ENCODE peak calls at places on chromosomes 7 and 10, in eight cellular contexts. R is aorta, P is cardiac muscle cell, S is upper lobe of left lung, O is sigmoid colon, L is PC-3, D is left ventricle myocardium inferior, V is fibroblast of lung. I is an unnamed sample. For H3K4me1 and H3K27me3, the result is how much of the 10 kb centered on the place peaks cover.

GRCh38 chr10:104688251-104688650 is 47.2 kb downstream of the SORCS3 start:
- DNase-seq in R (no peak), P (no peak), S (peak), O (no peak), L (no peak), D (no peak), V (no peak), I (no peak)

GRCh38 chr7:116697152-116697551 is 25.2 kb downstream of the MET start:
- DNase-seq in R (no peak), P (no peak), S (no peak), O (no peak), L (no peak), D (no peak), V (no peak), I (no peak)

GRCh38 chr7:151552352-151553028 is 32.8 kb upstream of the RHEB start:
- DNase-seq in R (no peak), P (no peak), S (no peak), O (peak), L (peak), D (peak), V (no peak), I (no peak)

GRCh38 chr10:118383699-118384098 is 41.6 kb upstream of the FAM204A start:
- DNase-seq in R (no peak), P (no peak), S (no peak), O (no peak), L (no peak), D (no peak), V (no peak), I (no peak)

GRCh38 chr10:1738950-1739349 is 1.6 kb upstream of the ADARB2 start:
- DNase-seq in R (no peak), P (no peak), S (no peak), O (no peak), L (no peak), D (no peak), V (no peak), I (no peak)

GRCh38 chr10:1085258-1085657 is 29.1 kb downstream of the WDR37 start:
- DNase-seq in R (no peak), P (peak), S (no peak), O (no peak), L (no peak), D (no peak), V (peak), I (no peak)

GRCh38 chr10:95559466-95559865 is 1.7 kb downstream of the SORBS1 start:
- DNase-seq in R (peak), P (no peak), S (no peak), O (peak), L (no peak), D (no peak), V (no peak), I (no peak)

GRCh38 chr10:103504181-103504783 is 10.8 kb downstream of the NEURL1 start:
- DNase-seq in R (no peak), P (peak), S (no peak), O (no peak), L (peak), D (no peak), V (peak), I (no peak)

GRCh38 chr7:17968791-17969715 is 28.8 kb upstream of the SNX13 start:
- DNase-seq in R (no peak), P (peak), S (no peak), O (no peak), L (peak), D (no peak), V (peak), I (no peak)

GRCh38 chr10:58475322-58476277 is 37.1 kb upstream of the BICC1 start:
- DNase-seq in R (no peak), P (peak), S (no peak), O (no peak), L (peak), D (no peak), V (peak), I (no peak)

DNA sequence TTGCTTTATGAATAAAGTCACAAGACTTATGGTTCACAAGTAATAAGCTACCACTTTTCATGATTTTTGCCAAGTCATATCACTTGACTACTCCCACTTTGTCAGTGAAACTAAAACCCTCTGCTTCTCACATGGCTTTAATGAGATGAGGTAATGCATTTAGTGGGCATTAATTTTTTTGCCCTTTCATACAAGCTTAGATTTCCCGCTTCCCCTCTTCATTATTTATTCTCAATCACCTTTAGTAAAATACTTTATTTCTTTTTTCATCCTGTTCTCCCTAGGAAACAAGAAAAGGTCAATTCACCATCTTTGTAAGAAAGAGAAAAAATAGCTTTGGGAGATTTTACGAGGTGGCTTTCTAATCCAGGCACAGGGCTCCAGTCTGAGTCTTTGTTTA is 109.6 kb upstream of the STARD3NL start:
- DNase-seq in R (no peak), P (no peak), S (no peak), O (no peak), L (no peak), D (no peak), V (no peak), I (no peak)
- H3K4me1 ChIP-seq in R (under half), P (under half), S (under half), O (under half), L (under half), D (under half), V (under half), I (under half)

DNA sequence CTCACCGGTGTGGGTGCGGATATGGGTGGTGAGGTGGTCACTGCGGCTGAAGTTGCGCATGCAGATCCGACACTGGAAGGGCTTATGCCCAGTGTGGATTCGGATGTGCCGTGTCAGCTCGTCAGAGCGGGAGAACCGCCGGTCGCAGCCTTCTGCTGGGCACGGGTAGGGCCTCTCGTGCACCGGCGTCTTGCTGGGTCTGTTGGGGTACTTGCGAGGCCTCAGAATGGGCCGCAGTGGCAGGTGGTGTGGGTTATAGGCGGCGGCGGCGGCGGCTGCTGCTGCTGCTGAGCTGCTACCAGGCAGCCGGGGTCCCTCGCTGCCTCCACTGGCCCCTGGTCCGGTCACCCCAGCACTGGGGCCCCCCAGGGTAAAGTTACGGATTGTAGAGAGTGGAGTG is 2.7 kb downstream of the EGR2 start:
- DNase-seq in R (no peak), P (no peak), S (peak), O (no peak), L (no peak), D (no peak), V (no peak), I (no peak)
- H3K27me3 ChIP-seq in R (under half), P (half or more), S (under half), O (under half), L (under half), D (under half), V (under half), I (under half)

DNA sequence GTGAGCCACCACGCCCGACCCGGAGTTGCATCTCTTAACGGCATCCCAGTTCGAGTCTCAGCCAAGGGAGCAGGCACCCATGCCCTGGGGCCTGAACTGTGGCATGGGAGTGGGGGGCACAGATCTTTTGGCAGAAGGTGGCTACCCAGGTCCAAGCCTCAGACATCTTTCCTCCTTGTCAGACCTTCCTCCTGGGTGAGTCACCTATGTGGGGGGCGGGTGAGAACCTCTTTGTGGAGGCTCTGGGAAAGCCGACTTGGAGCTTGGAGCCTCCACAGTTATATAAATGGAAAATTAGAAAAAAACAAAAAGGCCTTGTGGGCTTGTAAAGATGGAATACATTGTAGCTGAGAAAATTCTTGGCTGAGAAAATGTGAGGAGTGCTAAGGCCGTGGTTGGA is 292.6 kb downstream of the CCDC3 start:
- DNase-seq in R (no peak), P (peak), S (no peak), O (peak), L (peak), D (no peak), V (no peak), I (no peak)
- H3K4me1 ChIP-seq in R (under half), P (under half), S (under half), O (half or more), L (half or more), D (under half), V (under half), I (under half)

DNA sequence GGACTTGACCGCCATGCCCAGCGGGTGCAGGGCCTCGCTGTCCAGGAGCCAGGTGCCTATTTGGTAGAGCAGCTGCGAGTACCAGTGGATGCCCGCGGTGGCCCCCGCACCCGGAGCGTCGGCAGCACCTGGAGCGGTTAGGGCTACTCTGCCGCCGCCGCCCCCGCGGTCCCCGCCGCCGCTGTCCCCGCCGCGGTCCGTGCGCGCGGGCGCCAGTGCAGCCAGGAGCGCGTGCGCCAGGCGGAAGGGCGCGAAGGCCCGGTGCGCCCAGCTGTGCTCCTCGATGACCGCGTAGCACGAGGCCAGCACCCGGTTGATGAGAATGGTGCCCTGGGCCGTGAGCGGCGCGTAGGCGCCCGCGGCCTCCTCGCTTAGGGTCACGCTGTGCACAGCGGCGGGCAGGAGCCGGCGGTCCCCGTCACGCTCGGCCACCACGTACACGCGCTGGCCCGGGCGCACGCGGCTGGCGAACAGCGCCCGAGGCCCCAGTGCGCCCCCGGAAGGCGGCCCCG is 9.3 kb downstream of the SHH start:
- DNase-seq in R (peak), P (no peak), S (no peak), O (no peak), L (no peak), D (no peak), V (no peak), I (no peak)
- H3K27me3 ChIP-seq in R (under half), P (half or more), S (under half), O (half or more), L (under half), D (half or more), V (under half), I (half or more)

I was measured in heart left ventricle.